ENCODE peak calls at places on chromosomes 1 and 21, in ten cellular contexts. X, A, E, W, D, Q, S, L, O and C are unnamed samples.
A peak's percentile ranks its signal among the peaks of the same experiment; 100 is the strongest.

GRCh38 chr1:42822833-42823392 is 5.7 kb upstream of the SVBP start:
- DNase-seq in A (no peak), E (no peak), S (no peak), O (no peak), Q (peak; percentile 39), X (no peak), W (no peak), L (no peak), D (peak; percentile 43), C (no peak)

GRCh38 chr1:111272081-111272480 is 18.6 kb upstream of the CHIA start:
- DNase-seq in X (no peak), S (no peak), O (no peak), E (no peak), W (no peak), A (no peak), D (no peak), Q (no peak), L (no peak), C (no peak)

GRCh38 chr1:22877112-22877915 is 95.4 kb downstream of the LACTBL1 start:
- DNase-seq in D (no peak), L (no peak), E (no peak), X (no peak), S (no peak), Q (no peak), W (no peak), A (no peak), O (no peak), C (no peak)

GRCh38 chr1:151156515-151156819 is at the start of gene TNFAIP8L2:
- DNase-seq in S (no peak), W (no peak), L (no peak), X (no peak), A (no peak), E (peak; percentile 45), O (peak; percentile 58), Q (peak; percentile 86), D (no peak), C (peak; percentile 75)

GRCh38 chr21:36385909-36386642 is 884 bp downstream of the CHAF1B start:
- DNase-seq in A (no peak), O (no peak), Q (peak; percentile 21), L (no peak), D (peak; percentile 18), E (no peak), W (no peak), X (no peak), S (no peak), C (no peak)

GRCh38 chr1:77834771-77835334 is 53.6 kb upstream of the NEXN start:
- DNase-seq in L (no peak), W (no peak), Q (no peak), S (peak; percentile 82), X (no peak), D (peak; percentile 77), A (no peak), E (no peak), O (no peak), C (peak; percentile 70)

GRCh38 chr21:34148826-34149558 is 75.6 kb downstream of the MRPS6 start:
- DNase-seq in L (no peak), O (no peak), D (no peak), S (no peak), W (no peak), E (no peak), X (no peak), A (no peak), Q (no peak), C (no peak)

GRCh38 chr1:227395391-227396028 is 77.2 kb upstream of the CDC42BPA start:
- DNase-seq in W (no peak), Q (no peak), O (no peak), S (no peak), L (no peak), E (no peak), A (no peak), D (no peak), X (no peak), C (no peak)

GRCh38 chr1:63321788-63322247 is 549 bp upstream of the FOXD3 start:
- DNase-seq in O (no peak), Q (no peak), E (no peak), L (no peak), X (no peak), A (no peak), S (no peak), W (no peak), D (no peak), C (no peak)

GRCh38 chr1:63322248-63322943 is at the start of gene FOXD3:
- DNase-seq in A (no peak), X (peak; percentile 41), D (peak; percentile 45), W (peak; percentile 57), L (no peak), Q (peak; percentile 13), O (peak; percentile 52), S (peak; percentile 53), E (no peak), C (peak; percentile 76)

GRCh38 chr1:63324779-63325119 is 2.4 kb downstream of the FOXD3 start:
- DNase-seq in Q (no peak), X (no peak), W (no peak), L (no peak), S (no peak), D (no peak), A (no peak), O (no peak), E (no peak), C (no peak)

GRCh38 chr1:63323866-63324778 is 1.8 kb downstream of the FOXD3 start:
- DNase-seq in W (no peak), E (no peak), Q (no peak), S (no peak), X (no peak), O (no peak), A (no peak), D (no peak), L (no peak), C (peak; percentile 25)

DNA sequence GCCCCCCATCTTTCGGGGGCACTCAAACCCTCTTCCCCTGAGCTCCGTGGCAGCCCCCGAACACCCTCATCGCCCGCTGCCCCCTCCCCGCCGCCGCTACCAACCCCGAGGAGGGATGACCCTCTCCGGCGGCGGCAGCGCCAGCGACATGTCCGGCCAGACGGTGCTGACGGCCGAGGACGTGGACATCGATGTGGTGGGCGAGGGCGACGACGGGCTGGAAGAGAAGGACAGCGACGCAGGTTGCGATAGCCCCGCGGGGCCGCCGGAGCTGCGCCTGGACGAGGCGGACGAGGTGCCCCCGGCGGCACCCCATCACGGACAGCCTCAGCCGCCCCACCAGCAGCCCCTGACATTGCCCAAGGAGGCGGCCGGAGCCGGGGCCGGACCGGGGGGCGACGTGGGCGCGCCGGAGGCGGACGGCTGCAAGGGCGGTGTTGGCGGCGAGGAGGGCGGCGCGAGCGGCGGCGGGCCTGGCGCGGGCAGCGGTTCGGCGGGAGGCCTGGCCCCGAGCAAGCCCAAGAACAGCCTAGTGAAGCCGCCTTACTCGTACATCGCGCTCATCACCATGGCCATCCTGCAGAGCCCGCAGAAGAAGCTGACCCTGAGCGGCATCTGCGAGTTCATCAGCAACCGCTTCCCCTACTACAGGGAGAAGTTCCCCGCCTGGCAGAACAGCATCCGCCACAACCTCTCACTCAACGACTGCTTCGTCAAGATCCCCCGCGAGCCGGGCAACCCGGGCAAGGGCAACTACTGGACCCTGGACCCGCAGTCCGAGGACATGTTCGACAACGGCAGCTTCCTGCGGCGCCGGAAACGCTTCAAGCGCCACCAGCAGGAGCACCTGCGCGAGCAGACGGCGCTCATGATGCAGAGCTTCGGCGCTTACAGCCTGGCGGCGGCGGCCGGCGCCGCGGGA is 838 bp downstream of the FOXD3 start:
- DNase-seq in X (peak; percentile 36), O (no peak), E (no peak), D (no peak), L (no peak), Q (no peak), S (no peak), A (no peak), W (no peak), C (peak; percentile 61)
- H3K4me3 ChIP-seq in X (peak overlapping the region; percentile 90), O (peak overlapping the region; percentile 65), E (peak overlapping the region; percentile 54), D (peak overlapping the region; percentile 7), L (no peak overlapping the region), Q (no peak overlapping the region), S (peak overlapping the region; percentile 27), A (peak overlapping the region; percentile 50), W (peak overlapping the region; percentile 69), C (no peak overlapping the region)

GRCh38 chr1:233326995-233327937 is at the start of gene MAP3K21:
- DNase-seq in E (peak; percentile 70), S (peak; percentile 95), D (no peak), X (peak; percentile 72), L (peak; percentile 56), W (peak; percentile 57), O (peak; percentile 75), Q (peak; percentile 96), A (peak; percentile 67), C (peak; percentile 98)

GRCh38 chr1:233328661-233329498 is 1.4 kb downstream of the MAP3K21 start:
- DNase-seq in O (no peak), L (no peak), E (no peak), Q (peak; percentile 60), X (no peak), D (no peak), W (no peak), S (no peak), A (peak; percentile 42), C (peak; percentile 69)

GRCh38 chr1:233327938-233328660 is 575 bp downstream of the MAP3K21 start:
- DNase-seq in O (no peak), Q (peak; percentile 49), E (no peak), D (no peak), A (peak; percentile 43), X (no peak), W (no peak), L (no peak), S (peak; percentile 7), C (peak; percentile 35)

GRCh38 chr1:233323724-233324123 is 3.8 kb upstream of the MAP3K21 start:
- DNase-seq in W (no peak), E (no peak), L (no peak), O (no peak), S (no peak), A (no peak), Q (no peak), X (no peak), D (no peak), C (no peak)

GRCh38 chr1:233326319-233326994 is 1.1 kb upstream of the MAP3K21 start:
- DNase-seq in D (no peak), Q (no peak), W (no peak), X (no peak), A (peak; percentile 56), L (no peak), S (no peak), O (no peak), E (no peak), C (no peak)
- H3K4me3 ChIP-seq in D (no peak overlapping the region), Q (no peak overlapping the region), W (no peak overlapping the region), X (peak overlapping the region; percentile 98), A (peak overlapping the region; percentile 65), L (peak overlapping the region; percentile 38), S (no peak overlapping the region), O (peak overlapping the region; percentile 75), E (no peak overlapping the region), C (no peak overlapping the region)

GRCh38 chr1:58249729-58250586 is 296.6 kb downstream of the OMA1 start:
- DNase-seq in O (peak; percentile 21), S (no peak), A (peak; percentile 29), D (peak; percentile 37), W (no peak), X (no peak), E (no peak), Q (no peak), L (no peak), C (no peak)
- H3K4me3 ChIP-seq in O (peak overlapping the region; percentile 67), S (peak overlapping the region; percentile 12), A (peak overlapping the region; percentile 57), D (peak overlapping the region; percentile 21), W (peak overlapping the region; percentile 38), X (no peak overlapping the region), E (no peak overlapping the region), Q (no peak overlapping the region), L (peak overlapping the region; percentile 37), C (no peak overlapping the region)

DNA sequence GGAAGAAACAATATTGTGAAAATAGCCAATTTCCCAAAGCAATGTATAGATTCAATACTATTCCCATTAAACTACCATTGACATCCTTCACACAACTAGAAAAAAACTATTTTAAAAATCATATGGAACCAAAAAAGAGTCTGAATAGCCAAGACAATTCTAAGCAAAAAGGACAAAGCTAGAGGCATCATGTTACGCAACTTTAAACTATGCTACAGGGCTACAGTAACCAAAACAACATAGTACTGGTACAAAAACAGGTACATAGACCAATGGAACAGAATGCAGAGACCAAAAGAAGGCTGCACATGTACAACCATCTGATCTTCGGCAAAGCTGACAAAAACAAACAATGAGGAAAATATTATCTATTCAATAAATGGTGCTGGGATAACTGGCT is 233.3 kb upstream of the TMPRSS15 start:
- DNase-seq in S (no peak), X (no peak), Q (no peak), L (no peak), W (no peak), O (no peak), E (no peak), A (no peak), D (no peak), C (no peak)
- H3K4me3 ChIP-seq in S (no peak overlapping the region), X (no peak overlapping the region), Q (no peak overlapping the region), L (no peak overlapping the region), W (no peak overlapping the region), O (no peak overlapping the region), E (no peak overlapping the region), A (no peak overlapping the region), D (no peak overlapping the region), C (no peak overlapping the region)